ENCODE peak calls at places on chromosome 11, in eight cellular contexts. One of them, this sample, is unnamed.

GRCh38 chr11:121887564-121887963 is 228.5 kb downstream of the BLID start:
- DNase-seq in ovary: no peak
- DNase-seq in H1: no peak
- DNase-seq in stomach: no peak
- DNase-seq in suprapubic skin: no peak
- DNase-seq in sigmoid colon: no peak
- DNase-seq in A549: no peak
- DNase-seq in GM12878: no peak
- DNase-seq in this sample: no peak

GRCh38 chr11:13984616-13985474 is 22.3 kb downstream of the SPON1 start:
- DNase-seq in ovary: no peak
- DNase-seq in H1: no peak
- DNase-seq in stomach: no peak
- DNase-seq in suprapubic skin: no peak
- DNase-seq in sigmoid colon: no peak
- DNase-seq in A549: no peak
- DNase-seq in GM12878: no peak
- DNase-seq in this sample: no peak

GRCh38 chr11:66864924-66865697 is 8.2 kb downstream of the LRFN4 start:
- DNase-seq in ovary: no peak
- DNase-seq in H1: no peak
- DNase-seq in stomach: no peak
- DNase-seq in suprapubic skin: no peak
- DNase-seq in sigmoid colon: no peak
- DNase-seq in A549: no peak
- DNase-seq in GM12878: no peak
- DNase-seq in this sample: no peak

GRCh38 chr11:11179239-11179638 is 173.8 kb downstream of the CSNK2A3 start:
- DNase-seq in ovary: no peak
- DNase-seq in H1: no peak
- DNase-seq in stomach: no peak
- DNase-seq in suprapubic skin: no peak
- DNase-seq in sigmoid colon: no peak
- DNase-seq in A549: peak; percentile 23
- DNase-seq in GM12878: no peak
- DNase-seq in this sample: no peak

GRCh38 chr11:23897453-23898289 is 599.2 kb upstream of the LUZP2 start:
- DNase-seq in ovary: no peak
- DNase-seq in H1: no peak
- DNase-seq in stomach: no peak
- DNase-seq in suprapubic skin: no peak
- DNase-seq in sigmoid colon: no peak
- DNase-seq in A549: peak; percentile 1
- DNase-seq in GM12878: no peak
- DNase-seq in this sample: no peak

GRCh38 chr11:15563054-15563453 is 448.3 kb downstream of the INSC start:
- DNase-seq in ovary: no peak
- DNase-seq in H1: no peak
- DNase-seq in stomach: no peak
- DNase-seq in suprapubic skin: no peak
- DNase-seq in sigmoid colon: no peak
- DNase-seq in A549: no peak
- DNase-seq in GM12878: no peak
- DNase-seq in this sample: no peak

GRCh38 chr11:2194877-2195755 is 23.5 kb upstream of the TH start:
- DNase-seq in ovary: no peak
- DNase-seq in H1: no peak
- DNase-seq in stomach: peak; percentile 53
- DNase-seq in suprapubic skin: no peak
- DNase-seq in sigmoid colon: no peak
- DNase-seq in A549: peak; percentile 44
- DNase-seq in GM12878: no peak
- DNase-seq in this sample: no peak

GRCh38 chr11:17607572-17608570 is 60.8 kb downstream of the OTOG start:
- DNase-seq in ovary: no peak
- DNase-seq in H1: no peak
- DNase-seq in stomach: no peak
- DNase-seq in suprapubic skin: no peak
- DNase-seq in sigmoid colon: no peak
- DNase-seq in A549: no peak
- DNase-seq in GM12878: no peak
- DNase-seq in this sample: no peak

GRCh38 chr11:57647960-57648776 is 1.5 kb downstream of the YPEL4 start:
- DNase-seq in ovary: no peak
- DNase-seq in H1: no peak
- DNase-seq in stomach: no peak
- DNase-seq in suprapubic skin: no peak
- DNase-seq in sigmoid colon: no peak
- DNase-seq in A549: no peak
- DNase-seq in GM12878: no peak
- DNase-seq in this sample: no peak

GRCh38 chr11:70670684-70671034 is 272.3 kb downstream of the CTTN start:
- DNase-seq in ovary: no peak
- DNase-seq in H1: no peak
- DNase-seq in stomach: no peak
- DNase-seq in suprapubic skin: no peak
- DNase-seq in sigmoid colon: no peak
- DNase-seq in A549: no peak
- DNase-seq in GM12878: no peak
- DNase-seq in this sample: no peak

GRCh38 chr11:19713221-19714092 is 820 bp downstream of the NAV2 start:
- DNase-seq in ovary: no peak
- DNase-seq in H1: no peak
- DNase-seq in stomach: no peak
- DNase-seq in suprapubic skin: peak; percentile 69
- DNase-seq in sigmoid colon: peak; percentile 73
- DNase-seq in A549: no peak
- DNase-seq in GM12878: no peak
- DNase-seq in this sample: no peak

GRCh38 chr11:96125400-96125799 is 201.5 kb upstream of the MTMR2 start:
- DNase-seq in ovary: no peak
- DNase-seq in H1: no peak
- DNase-seq in stomach: no peak
- DNase-seq in suprapubic skin: no peak
- DNase-seq in sigmoid colon: no peak
- DNase-seq in A549: no peak
- DNase-seq in GM12878: no peak
- DNase-seq in this sample: no peak

GRCh38 chr11:26551186-26551801 is 20.8 kb downstream of the MUC15 start:
- DNase-seq in ovary: no peak
- DNase-seq in H1: no peak
- DNase-seq in stomach: no peak
- DNase-seq in suprapubic skin: no peak
- DNase-seq in sigmoid colon: no peak
- DNase-seq in A549: no peak
- DNase-seq in GM12878: no peak
- DNase-seq in this sample: no peak

GRCh38 chr11:112162761-112163669 is 879 bp downstream of the IL18 start:
- DNase-seq in ovary: no peak
- DNase-seq in H1: no peak
- DNase-seq in stomach: no peak
- DNase-seq in suprapubic skin: no peak
- DNase-seq in sigmoid colon: no peak
- DNase-seq in A549: peak; percentile 38
- DNase-seq in GM12878: no peak
- DNase-seq in this sample: no peak

GRCh38 chr11:2101171-2101675 is 38.0 kb downstream of the IGF2 start:
- DNase-seq in ovary: no peak
- DNase-seq in H1: no peak
- DNase-seq in stomach: no peak
- DNase-seq in suprapubic skin: no peak
- DNase-seq in sigmoid colon: peak; percentile 41
- DNase-seq in A549: no peak
- DNase-seq in GM12878: no peak
- DNase-seq in this sample: no peak

GRCh38 chr11:74844865-74845264 is 96.2 kb downstream of the RNF169 start:
- DNase-seq in ovary: no peak
- DNase-seq in H1: no peak
- DNase-seq in stomach: no peak
- DNase-seq in suprapubic skin: no peak
- DNase-seq in sigmoid colon: no peak
- DNase-seq in A549: no peak
- DNase-seq in GM12878: no peak
- DNase-seq in this sample: no peak

GRCh38 chr11:75352417-75353206 is 1.2 kb upstream of the ARRB1 start:
- DNase-seq in ovary: no peak
- DNase-seq in H1: no peak
- DNase-seq in stomach: peak; percentile 67
- DNase-seq in suprapubic skin: no peak
- DNase-seq in sigmoid colon: peak; percentile 82
- DNase-seq in A549: no peak
- DNase-seq in GM12878: no peak
- DNase-seq in this sample: no peak

GRCh38 chr11:45609902-45610301 is 55.5 kb downstream of the CHST1 start:
- DNase-seq in ovary: no peak
- DNase-seq in H1: no peak
- DNase-seq in stomach: no peak
- DNase-seq in suprapubic skin: no peak
- DNase-seq in sigmoid colon: no peak
- DNase-seq in A549: no peak
- DNase-seq in GM12878: no peak
- DNase-seq in this sample: no peak

GRCh38 chr11:10304495-10305261 is at the start of gene ADM:
- DNase-seq in ovary: peak; percentile 91
- DNase-seq in H1: no peak
- DNase-seq in stomach: peak; percentile 87
- DNase-seq in suprapubic skin: peak; percentile 93
- DNase-seq in sigmoid colon: peak; percentile 96
- DNase-seq in A549: peak; percentile 97
- DNase-seq in GM12878: no peak
- DNase-seq in this sample: peak; percentile 83

GRCh38 chr11:93197383-93198220 is at the start of gene SLC36A4:
- DNase-seq in ovary: peak; percentile 87
- DNase-seq in H1: peak; percentile 79
- DNase-seq in stomach: peak; percentile 93
- DNase-seq in suprapubic skin: peak; percentile 95
- DNase-seq in sigmoid colon: peak; percentile 96
- DNase-seq in A549: peak; percentile 95
- DNase-seq in GM12878: peak; percentile 57
- DNase-seq in this sample: peak; percentile 91

GRCh38 chr11:19367051-19367709 is 126.4 kb upstream of the E2F8 start:
- DNase-seq in ovary: no peak
- DNase-seq in H1: no peak
- DNase-seq in stomach: no peak
- DNase-seq in suprapubic skin: no peak
- DNase-seq in sigmoid colon: no peak
- DNase-seq in A549: no peak
- DNase-seq in GM12878: no peak
- DNase-seq in this sample: peak; percentile 68

GRCh38 chr11:90465553-90465952 is 242.7 kb upstream of the CHORDC1 start:
- DNase-seq in ovary: no peak
- DNase-seq in H1: no peak
- DNase-seq in stomach: no peak
- DNase-seq in suprapubic skin: no peak
- DNase-seq in sigmoid colon: no peak
- DNase-seq in A549: no peak
- DNase-seq in GM12878: no peak
- DNase-seq in this sample: no peak

GRCh38 chr11:561148-562003 is 606 bp downstream of the RASSF7 start:
- DNase-seq in ovary: no peak
- DNase-seq in H1: no peak
- DNase-seq in stomach: peak; percentile 89
- DNase-seq in suprapubic skin: no peak
- DNase-seq in sigmoid colon: no peak
- DNase-seq in A549: peak; percentile 81
- DNase-seq in GM12878: no peak
- DNase-seq in this sample: no peak
- TF ChIP-seq EP300 in ovary: no peak
- TF ChIP-seq EP300 in H1: no peak
- TF ChIP-seq EP300 in stomach: no peak
- TF ChIP-seq EP300 in suprapubic skin: no peak
- TF ChIP-seq EP300 in sigmoid colon: no peak
- TF ChIP-seq EP300 in A549: no peak
- TF ChIP-seq EP300 in GM12878: no peak
- TF ChIP-seq EP300 in this sample: no peak

GRCh38 chr11:85040166-85040565 is 587.0 kb downstream of the DLG2 start:
- DNase-seq in ovary: no peak
- DNase-seq in H1: no peak
- DNase-seq in stomach: no peak
- DNase-seq in suprapubic skin: no peak
- DNase-seq in sigmoid colon: no peak
- DNase-seq in A549: no peak
- DNase-seq in GM12878: no peak
- DNase-seq in this sample: no peak
- H3K4me1 ChIP-seq in ovary: no peaks in the 10 kb centered on the region
- H3K4me1 ChIP-seq in H1: no peaks in the 10 kb centered on the region
- H3K4me1 ChIP-seq in stomach: no peaks in the 10 kb centered on the region
- H3K4me1 ChIP-seq in suprapubic skin: no peaks in the 10 kb centered on the region
- H3K4me1 ChIP-seq in sigmoid colon: no peaks in the 10 kb centered on the region
- H3K4me1 ChIP-seq in A549: no peaks in the 10 kb centered on the region
- H3K4me1 ChIP-seq in GM12878: no peaks in the 10 kb centered on the region
- H3K4me1 ChIP-seq in this sample: no peaks in the 10 kb centered on the region

GRCh38 chr11:64263021-64263946 is 12.0 kb downstream of the PLCB3 start:
- DNase-seq in ovary: no peak
- DNase-seq in H1: no peak
- DNase-seq in stomach: no peak
- DNase-seq in suprapubic skin: no peak
- DNase-seq in sigmoid colon: no peak
- DNase-seq in A549: no peak
- DNase-seq in GM12878: no peak
- DNase-seq in this sample: no peak
- TF ChIP-seq CTCF in ovary: no peak
- TF ChIP-seq CTCF in H1: no peak
- TF ChIP-seq CTCF in stomach: no peak
- TF ChIP-seq CTCF in suprapubic skin: no peak
- TF ChIP-seq CTCF in sigmoid colon: no peak
- TF ChIP-seq CTCF in A549: no peak
- TF ChIP-seq CTCF in GM12878: no peak
- TF ChIP-seq CTCF in this sample: no peak

GRCh38 chr11:64362339-64362738 is 3.4 kb downstream of the RPS6KA4 start:
- DNase-seq in ovary: no peak
- DNase-seq in H1: no peak
- DNase-seq in stomach: no peak
- DNase-seq in suprapubic skin: no peak
- DNase-seq in sigmoid colon: no peak
- DNase-seq in A549: no peak
- DNase-seq in GM12878: no peak
- DNase-seq in this sample: no peak

GRCh38 chr11:64359712-64360402 is 895 bp downstream of the RPS6KA4 start:
- DNase-seq in ovary: no peak
- DNase-seq in H1: no peak
- DNase-seq in stomach: peak; percentile 46
- DNase-seq in suprapubic skin: peak; percentile 67
- DNase-seq in sigmoid colon: no peak
- DNase-seq in A549: no peak
- DNase-seq in GM12878: no peak
- DNase-seq in this sample: no peak

GRCh38 chr11:64358907-64359711 is at the start of gene RPS6KA4:
- DNase-seq in ovary: peak; percentile 60
- DNase-seq in H1: no peak
- DNase-seq in stomach: peak; percentile 74
- DNase-seq in suprapubic skin: peak; percentile 73
- DNase-seq in sigmoid colon: no peak
- DNase-seq in A549: peak; percentile 47
- DNase-seq in GM12878: no peak
- DNase-seq in this sample: peak; percentile 49

GRCh38 chr11:64360403-64360980 is 1.5 kb downstream of the RPS6KA4 start:
- DNase-seq in ovary: no peak
- DNase-seq in H1: no peak
- DNase-seq in stomach: no peak
- DNase-seq in suprapubic skin: no peak
- DNase-seq in sigmoid colon: no peak
- DNase-seq in A549: no peak
- DNase-seq in GM12878: no peak
- DNase-seq in this sample: no peak

GRCh38 chr11:64361659-64362058 is 2.7 kb downstream of the RPS6KA4 start:
- DNase-seq in ovary: no peak
- DNase-seq in H1: no peak
- DNase-seq in stomach: no peak
- DNase-seq in suprapubic skin: no peak
- DNase-seq in sigmoid colon: no peak
- DNase-seq in A549: no peak
- DNase-seq in GM12878: no peak
- DNase-seq in this sample: no peak
- TF ChIP-seq EP300 in ovary: no peak
- TF ChIP-seq EP300 in H1: no peak
- TF ChIP-seq EP300 in stomach: no peak
- TF ChIP-seq EP300 in suprapubic skin: no peak
- TF ChIP-seq EP300 in sigmoid colon: no peak
- TF ChIP-seq EP300 in A549: no peak
- TF ChIP-seq EP300 in GM12878: no peak
- TF ChIP-seq EP300 in this sample: no peak